ENCODE peak calls at places on chromosomes 1 and 21, in four cellular contexts. R, A, U and W are unnamed samples. For H3K36me3, the result is how much of the 10 kb centered on the place peaks cover.

GRCh38 chr1:201164645-201165044 is 10.4 kb upstream of the TMEM9 start:
- DNase-seq in R (no peak), A (no peak), U (no peak), W (no peak)

GRCh38 chr1:30977105-30977504 is 68.5 kb upstream of the SDC3 start:
- DNase-seq in R (no peak), A (no peak), U (peak), W (peak)

GRCh38 chr1:38076038-38076437 is 29.4 kb upstream of the POU3F1 start:
- DNase-seq in R (peak), A (no peak), U (no peak), W (peak)

GRCh38 chr1:214558002-214558770 is 6.8 kb upstream of the PTPN14 start:
- DNase-seq in R (no peak), A (no peak), U (no peak), W (no peak)

GRCh38 chr1:230581446-230582079 is 60.7 kb upstream of the COG2 start:
- DNase-seq in R (peak), A (no peak), U (peak), W (peak)

GRCh38 chr1:52814465-52814864 is 28.1 kb upstream of the ZYG11A start:
- DNase-seq in R (no peak), A (no peak), U (peak), W (no peak)

GRCh38 chr1:222955964-222956363 is 141.1 kb downstream of the DISP1 start:
- DNase-seq in R (no peak), A (no peak), U (no peak), W (no peak)

GRCh38 chr1:17891205-17892110 is 136.3 kb downstream of the ACTL8 start:
- DNase-seq in R (no peak), A (no peak), U (no peak), W (no peak)

GRCh38 chr1:19872190-19872589 is 10.0 kb upstream of the OTUD3 start:
- DNase-seq in R (no peak), A (no peak), U (peak), W (no peak)

GRCh38 chr1:159014851-159015250 is 5.1 kb downstream of the IFI16 start:
- DNase-seq in R (no peak), A (no peak), U (no peak), W (no peak)

GRCh38 chr21:22898061-22898460 is 1899.9 kb downstream of the NCAM2 start:
- DNase-seq in R (no peak), A (no peak), U (no peak), W (no peak)

GRCh38 chr1:95311762-95312161 is 77.8 kb downstream of the RWDD3 start:
- DNase-seq in R (no peak), A (no peak), U (no peak), W (no peak)

GRCh38 chr21:46509760-46510159 is 51.1 kb downstream of the DIP2A start:
- DNase-seq in R (no peak), A (no peak), U (peak), W (no peak)

GRCh38 chr1:5611855-5612254 is 380.4 kb downstream of the NPHP4 start:
- DNase-seq in R (no peak), A (no peak), U (no peak), W (no peak)

GRCh38 chr1:28830814-28831213 is 18.8 kb downstream of the OPRD1 start:
- DNase-seq in R (no peak), A (no peak), U (no peak), W (no peak)

GRCh38 chr1:220527279-220528048 is 472 bp upstream of the MARK1 start:
- DNase-seq in R (no peak), A (no peak), U (no peak), W (peak)

GRCh38 chr1:5847013-5847654 is 145.1 kb downstream of the NPHP4 start:
- DNase-seq in R (peak), A (no peak), U (no peak), W (peak)

GRCh38 chr1:30373471-30374399 is 349.6 kb downstream of the MATN1 start:
- DNase-seq in R (no peak), A (no peak), U (no peak), W (no peak)

GRCh38 chr1:92822907-92823306 is 8.9 kb upstream of the RPL5 start:
- DNase-seq in R (no peak), A (no peak), U (peak), W (no peak)

GRCh38 chr1:94863919-94864318 is 43.8 kb downstream of the SLC44A3 start:
- DNase-seq in R (no peak), A (no peak), U (peak), W (no peak)

GRCh38 chr1:230753586-230754251 is 6.5 kb downstream of the CAPN9 start:
- DNase-seq in R (peak), A (no peak), U (peak), W (peak)

GRCh38 chr1:119549719-119550141 is 42.7 kb downstream of the HSD3B1 start:
- DNase-seq in R (peak), A (no peak), U (peak), W (peak)

GRCh38 chr1:39159224-39160036 is 45.1 kb upstream of the MACF1 start:
- DNase-seq in R (no peak), A (no peak), U (peak), W (peak)

GRCh38 chr1:119974013-119974412 is 77.7 kb upstream of the ADAM30 start:
- DNase-seq in R (no peak), A (no peak), U (no peak), W (no peak)

GRCh38 chr1:111576547-111576946 is 43.0 kb upstream of the RAP1A start:
- DNase-seq in R (no peak), A (no peak), U (peak), W (no peak)

GRCh38 chr1:6547301-6547700 is 7.0 kb downstream of the NOL9 start:
- DNase-seq in R (no peak), A (no peak), U (no peak), W (no peak)

GRCh38 chr1:53982034-53982761 is 35.8 kb downstream of the LDLRAD1 start:
- DNase-seq in R (no peak), A (no peak), U (peak), W (peak)

GRCh38 chr1:39539252-39539790 is 37.3 kb downstream of the PABPC4 start:
- DNase-seq in R (peak), A (peak), U (peak), W (peak)

GRCh38 chr21:17387030-17387617 is 125.7 kb upstream of the CXADR start:
- DNase-seq in R (peak), A (peak), U (peak), W (peak)

GRCh38 chr1:232998646-232999045 is 48.2 kb downstream of the NTPCR start:
- DNase-seq in R (no peak), A (no peak), U (no peak), W (no peak)
- H3K36me3 ChIP-seq in R (under half), A (under half), U (under half), W (under half)

GRCh38 chr1:155859881-155860841 is 794 bp downstream of the SYT11 start:
- DNase-seq in R (peak), A (no peak), U (peak), W (peak)

GRCh38 chr1:155859234-155859829 is at the start of gene SYT11:
- DNase-seq in R (peak), A (peak), U (peak), W (peak)

GRCh38 chr1:155856257-155856974 is 598 bp downstream of the GON4L start:
- DNase-seq in R (no peak), A (no peak), U (no peak), W (no peak)

GRCh38 chr1:155858805-155859233 is 548 bp upstream of the SYT11 start:
- DNase-seq in R (no peak), A (no peak), U (no peak), W (no peak)

DNA sequence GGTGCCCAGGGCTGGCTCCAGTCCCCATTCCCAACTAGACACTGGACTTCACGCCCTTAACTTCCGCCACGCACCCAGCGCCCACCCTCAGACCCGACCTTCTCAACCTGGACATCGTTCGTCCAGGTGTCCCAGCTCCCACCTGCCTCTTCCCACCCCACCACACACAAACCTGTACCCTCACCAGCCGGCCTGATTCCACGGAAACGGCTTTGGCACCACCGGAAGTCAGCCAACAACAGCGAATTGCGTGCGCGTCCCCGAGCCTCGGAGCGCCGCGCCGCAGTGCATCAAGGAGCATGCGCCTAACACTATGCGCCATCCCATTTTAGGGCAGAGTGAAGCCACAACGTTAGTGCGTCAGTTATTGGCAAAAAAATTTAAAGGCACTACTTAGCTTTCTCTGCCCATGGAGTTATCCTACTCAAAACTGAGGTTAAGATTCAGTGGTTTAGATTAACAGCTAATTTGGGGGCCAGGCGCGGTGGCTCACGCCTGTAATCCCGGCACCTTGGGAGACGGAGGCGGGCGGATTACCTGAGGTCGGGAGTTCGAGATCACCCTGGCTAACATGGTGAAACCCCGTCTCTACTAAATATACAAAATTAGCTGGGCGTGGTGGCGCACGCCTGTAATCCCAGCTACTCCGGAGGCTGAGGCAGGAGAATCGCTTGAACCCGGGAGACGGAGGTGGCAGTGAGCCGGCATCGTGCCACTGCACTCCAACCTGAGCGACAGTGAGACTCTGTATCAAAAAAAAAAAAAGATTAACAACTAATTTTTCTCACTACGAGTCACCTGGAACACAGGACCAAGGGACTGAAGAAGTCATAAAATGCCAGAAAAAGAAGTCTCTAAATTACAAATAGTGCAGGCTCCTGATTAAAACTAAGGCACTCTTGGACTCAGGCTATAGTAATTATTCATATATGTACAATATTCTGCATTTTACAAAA is at the start of gene GON4L:
- DNase-seq in R (peak), A (peak), U (peak), W (peak)
- TF ChIP-seq REST in R (no peak), A (no peak), U (no peak), W (no peak)

GRCh38 chr1:226736908-226737818 is 1.9 kb downstream of the ITPKB start:
- DNase-seq in R (no peak), A (no peak), U (no peak), W (peak)
- TF ChIP-seq JUNB in R (no peak), A (no peak), U (no peak), W (no peak)

DNA sequence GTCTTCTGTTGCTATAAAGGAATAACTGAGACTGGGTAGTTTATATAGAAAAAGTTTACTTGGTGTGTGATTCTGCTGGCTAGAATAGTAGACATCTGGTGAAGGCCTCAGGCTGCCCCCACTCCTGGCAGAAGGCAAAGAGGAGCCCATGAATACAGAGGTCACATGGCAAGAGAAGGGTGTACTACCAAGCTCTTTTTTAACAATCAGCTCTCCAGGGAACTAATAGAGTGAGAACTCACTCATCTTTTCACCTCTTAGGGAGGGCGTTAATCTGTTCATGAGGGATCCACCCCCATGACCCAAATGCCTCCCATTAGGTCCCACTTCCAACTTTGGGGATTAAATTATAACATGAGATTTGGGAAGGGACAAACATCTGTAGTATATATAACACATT is 9.3 kb downstream of the DTL start:
- DNase-seq in R (no peak), A (no peak), U (no peak), W (no peak)
- H3K36me3 ChIP-seq in R (half or more), A (under half), U (under half), W (under half)

DNA sequence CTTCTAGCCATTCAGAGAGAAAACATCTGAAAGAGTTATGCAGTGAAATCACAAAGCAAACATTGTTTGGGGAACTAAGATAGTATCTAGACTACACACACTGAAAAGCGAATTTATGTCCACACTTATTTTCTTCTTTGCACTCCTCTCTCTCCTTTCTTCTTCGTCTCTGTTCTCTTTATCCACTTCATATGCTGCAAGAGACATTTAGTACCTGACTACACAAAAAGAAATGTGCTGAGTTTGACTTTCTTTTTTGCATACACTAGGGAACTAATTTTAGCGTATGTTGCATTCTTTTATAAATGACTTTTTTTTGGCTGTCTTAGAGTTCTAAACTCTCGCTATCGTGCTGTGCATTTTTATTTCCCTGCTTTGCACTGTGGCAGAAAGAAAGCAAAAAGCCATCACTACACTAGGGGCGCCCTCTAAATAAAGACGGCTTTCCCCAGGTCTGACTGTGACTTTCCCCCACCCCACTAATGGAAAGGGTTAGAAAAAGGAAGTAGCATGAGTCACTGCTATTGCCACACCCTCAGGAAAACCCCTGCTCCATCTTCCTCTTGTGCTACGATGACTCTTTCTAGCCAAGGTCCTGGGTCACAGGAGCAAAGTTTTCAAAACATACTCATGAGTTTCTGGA is 65.7 kb downstream of the MAP3K7CL start:
- DNase-seq in R (peak), A (peak), U (peak), W (peak)
- TF ChIP-seq REST in R (no peak), A (no peak), U (no peak), W (no peak)

GRCh38 chr1:116874622-116875277 is 35.0 kb upstream of the PTGFRN start:
- DNase-seq in R (no peak), A (no peak), U (peak), W (no peak)
- TF ChIP-seq JUNB in R (no peak), A (no peak), U (no peak), W (no peak)

GRCh38 chr1:241857131-241857530 is 9.1 kb downstream of the EXO1 start:
- DNase-seq in R (no peak), A (no peak), U (no peak), W (no peak)
- H3K36me3 ChIP-seq in R (half or more), A (under half), U (under half), W (half or more)

DNA sequence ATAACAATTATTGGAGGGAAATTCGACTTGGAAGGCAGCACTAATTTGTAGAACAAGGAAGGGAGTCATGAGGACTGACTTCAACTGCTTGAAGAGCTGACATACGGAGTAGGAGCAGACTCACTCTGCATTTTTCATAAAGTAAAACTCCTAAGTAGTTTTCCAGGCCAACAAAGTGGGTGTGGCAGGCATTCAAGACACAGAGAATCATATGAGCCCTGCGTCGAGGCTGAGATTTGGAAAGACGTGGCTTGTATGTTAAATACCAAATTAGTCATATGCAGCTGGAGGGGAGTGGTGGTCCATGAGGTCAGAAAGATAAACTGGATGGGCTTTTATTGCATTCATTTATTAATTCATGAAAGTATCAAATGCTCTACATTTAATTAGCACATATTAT is 255.7 kb upstream of the JUN start:
- DNase-seq in R (no peak), A (no peak), U (no peak), W (no peak)
- TF ChIP-seq REST in R (no peak), A (no peak), U (no peak), W (no peak)

GRCh38 chr21:33109574-33110339 is 39.8 kb downstream of the OLIG1 start:
- DNase-seq in R (peak), A (no peak), U (no peak), W (peak)
- TF ChIP-seq JUNB in R (no peak), A (no peak), U (no peak), W (no peak)